ENCODE peak calls at places on chromosomes 11 and 22, in five cellular contexts. X, C, L, M and K are unnamed samples.

GRCh38 chr11:68354181-68354872 is 41.9 kb downstream of the LRP5 start:
- DNase-seq in X (peak; percentile 99), C (no peak), L (peak; percentile 97), M (no peak), K (peak; percentile 91)

GRCh38 chr11:65606876-65607613 is 7.0 kb downstream of the MAP3K11 start:
- DNase-seq in X (peak; percentile 97), C (peak; percentile 90), L (peak; percentile 99), M (no peak), K (peak; percentile 94)

GRCh38 chr11:12085371-12086251 is 24.8 kb upstream of the MICAL2 start:
- DNase-seq in X (peak; percentile 64), C (no peak), L (no peak), M (no peak), K (no peak)

GRCh38 chr11:102172127-102172848 is 62.0 kb downstream of the YAP1 start:
- DNase-seq in X (peak; percentile 69), C (no peak), L (no peak), M (no peak), K (no peak)

GRCh38 chr11:92449222-92449621 is 224.6 kb downstream of the FAT3 start:
- DNase-seq in X (no peak), C (no peak), L (no peak), M (no peak), K (no peak)

GRCh38 chr11:133078591-133079179 is 453.6 kb downstream of the OPCML start:
- DNase-seq in X (peak; percentile 22), C (no peak), L (no peak), M (no peak), K (no peak)

GRCh38 chr22:17675584-17675983 is 37.0 kb downstream of the BCL2L13 start:
- DNase-seq in X (no peak), C (no peak), L (no peak), M (no peak), K (no peak)

GRCh38 chr11:27423125-27423524 is 49.5 kb downstream of the LGR4 start:
- DNase-seq in X (peak; percentile 63), C (no peak), L (peak; percentile 75), M (no peak), K (no peak)

GRCh38 chr11:117796456-117797428 is at the start of gene DSCAML1:
- DNase-seq in X (no peak), C (no peak), L (no peak), M (no peak), K (no peak)

GRCh38 chr11:115990004-115990447 is 485.8 kb upstream of the CADM1 start:
- DNase-seq in X (no peak), C (peak; percentile 74), L (no peak), M (no peak), K (peak; percentile 55)

GRCh38 chr11:2109541-2110019 is 29.6 kb downstream of the IGF2 start:
- DNase-seq in X (no peak), C (no peak), L (no peak), M (no peak), K (peak; percentile 45)

GRCh38 chr11:47617417-47617809 is 23.2 kb upstream of the C1QTNF4 start:
- DNase-seq in X (peak; percentile 76), C (no peak), L (no peak), M (no peak), K (no peak)

GRCh38 chr11:36945384-36945783 is 347.3 kb upstream of the RAG2 start:
- DNase-seq in X (no peak), C (no peak), L (no peak), M (no peak), K (no peak)

GRCh38 chr22:46355369-46355995 is 20.0 kb downstream of the TRMU start:
- DNase-seq in X (peak; percentile 42), C (peak; percentile 86), L (no peak), M (peak; percentile 52), K (peak; percentile 74)

GRCh38 chr11:57303990-57304579 is 20.7 kb downstream of the TNKS1BP1 start:
- DNase-seq in X (peak; percentile 69), C (no peak), L (peak; percentile 67), M (no peak), K (no peak)

GRCh38 chr22:25201557-25202273 is 2.1 kb downstream of the CRYBB3 start:
- DNase-seq in X (no peak), C (no peak), L (no peak), M (no peak), K (no peak)

GRCh38 chr11:123509737-123510578 is 79.9 kb downstream of the GRAMD1B start:
- DNase-seq in X (peak; percentile 90), C (no peak), L (no peak), M (no peak), K (no peak)

GRCh38 chr11:120172921-120173705 is 35.2 kb upstream of the TRIM29 start:
- DNase-seq in X (no peak), C (peak; percentile 23), L (peak; percentile 56), M (no peak), K (no peak)

GRCh38 chr11:10628506-10629236 is 60.2 kb upstream of the LYVE1 start:
- DNase-seq in X (no peak), C (peak; percentile 92), L (peak; percentile 43), M (peak; percentile 4), K (no peak)

GRCh38 chr11:66327171-66328035 is 8.8 kb downstream of the RIN1 start:
- DNase-seq in X (peak; percentile 67), C (no peak), L (no peak), M (no peak), K (no peak)

GRCh38 chr11:104200688-104201087 is 36.7 kb upstream of the PDGFD start:
- DNase-seq in X (no peak), C (no peak), L (no peak), M (no peak), K (no peak)

GRCh38 chr11:104199041-104199440 is 35.1 kb upstream of the PDGFD start:
- DNase-seq in X (no peak), C (no peak), L (no peak), M (no peak), K (no peak)

GRCh38 chr11:104198576-104198975 is 34.6 kb upstream of the PDGFD start:
- DNase-seq in X (no peak), C (no peak), L (no peak), M (no peak), K (no peak)
- H3K27ac ChIP-seq in X (no peak overlapping the region), C (no peak overlapping the region), L (no peak overlapping the region), M (no peak overlapping the region), K (no peak overlapping the region)

DNA sequence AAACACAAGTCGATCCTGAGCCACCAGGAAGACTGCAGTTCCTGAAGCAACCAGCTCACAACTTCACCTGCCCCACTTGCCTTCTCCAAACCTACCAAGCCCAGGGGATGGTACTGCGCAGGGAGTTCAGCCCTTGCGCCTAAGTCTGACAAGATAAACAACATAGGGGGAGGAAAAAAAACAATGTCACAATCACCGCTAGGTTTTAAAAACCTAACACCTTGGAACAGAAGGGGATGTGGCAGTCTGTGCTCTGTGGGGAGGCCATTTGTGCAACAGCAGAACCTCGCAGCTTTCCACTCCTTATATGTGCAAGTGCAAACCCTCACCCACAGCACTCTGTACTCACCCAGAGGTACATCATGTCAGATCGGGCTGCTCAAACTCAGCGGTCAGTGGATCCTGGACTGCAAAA is 134.2 kb downstream of the RBFOX2 start:
- DNase-seq in X (no peak), C (no peak), L (peak; percentile 87), M (no peak), K (no peak)
- H3K4me1 ChIP-seq in X (peaks cover 20% of the 10 kb centered on the region), C (no peaks in the 10 kb centered on the region), L (peaks cover 48% of the 10 kb centered on the region), M (no peaks in the 10 kb centered on the region), K (peaks cover 15% of the 10 kb centered on the region)

GRCh38 chr11:114247070-114247789 is 49.0 kb upstream of the NNMT start:
- DNase-seq in X (no peak), C (no peak), L (no peak), M (no peak), K (no peak)

GRCh38 chr11:114250180-114250579 is 46.0 kb upstream of the NNMT start:
- DNase-seq in X (no peak), C (no peak), L (peak; percentile 74), M (no peak), K (no peak)

GRCh38 chr11:114243461-114244372 is 52.5 kb upstream of the NNMT start:
- DNase-seq in X (no peak), C (no peak), L (peak; percentile 81), M (no peak), K (no peak)

GRCh38 chr11:114244995-114245394 is 51.2 kb upstream of the NNMT start:
- DNase-seq in X (no peak), C (peak; percentile 64), L (no peak), M (no peak), K (no peak)

GRCh38 chr11:114246321-114247069 is 49.7 kb upstream of the NNMT start:
- DNase-seq in X (no peak), C (no peak), L (no peak), M (no peak), K (no peak)
- H3K36me3 ChIP-seq in X (no peaks in the 10 kb centered on the region), C (peaks cover 96% of the 10 kb centered on the region), L (peaks cover 90% of the 10 kb centered on the region), M (no peaks in the 10 kb centered on the region), K (peaks cover 96% of the 10 kb centered on the region)

GRCh38 chr11:125167954-125168821 is 3.6 kb downstream of the PKNOX2 start:
- DNase-seq in X (peak; percentile 93), C (no peak), L (no peak), M (no peak), K (no peak)
- H3K27ac ChIP-seq in X (peak overlapping the region; percentile 74), C (no peak overlapping the region), L (peak overlapping the region; percentile 86), M (no peak overlapping the region), K (peak overlapping the region; percentile 80)

DNA sequence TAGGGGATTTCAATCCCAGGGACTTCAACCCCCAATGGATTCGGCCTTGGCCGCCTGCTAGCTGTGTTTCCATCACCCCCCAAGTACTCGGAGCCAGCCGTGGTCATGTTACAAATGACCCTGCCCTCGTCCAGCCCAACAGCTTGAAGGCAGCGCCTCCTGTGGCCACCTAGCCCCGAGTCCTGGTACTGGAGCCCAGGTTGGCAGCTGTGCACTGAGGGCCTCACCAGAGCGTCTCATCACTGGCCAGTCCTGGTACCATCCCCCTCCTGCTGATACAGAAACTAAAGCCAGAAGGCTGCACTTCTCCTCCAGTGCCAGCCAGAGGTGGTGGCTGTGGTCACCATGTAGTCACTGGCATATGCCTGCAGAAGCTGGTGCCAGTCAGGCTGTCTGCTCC is 44.9 kb upstream of the FADD start:
- DNase-seq in X (peak; percentile 19), C (no peak), L (no peak), M (no peak), K (no peak)
- H3K4me1 ChIP-seq in X (no peaks in the 10 kb centered on the region), C (no peaks in the 10 kb centered on the region), L (no peaks in the 10 kb centered on the region), M (no peaks in the 10 kb centered on the region), K (no peaks in the 10 kb centered on the region)

DNA sequence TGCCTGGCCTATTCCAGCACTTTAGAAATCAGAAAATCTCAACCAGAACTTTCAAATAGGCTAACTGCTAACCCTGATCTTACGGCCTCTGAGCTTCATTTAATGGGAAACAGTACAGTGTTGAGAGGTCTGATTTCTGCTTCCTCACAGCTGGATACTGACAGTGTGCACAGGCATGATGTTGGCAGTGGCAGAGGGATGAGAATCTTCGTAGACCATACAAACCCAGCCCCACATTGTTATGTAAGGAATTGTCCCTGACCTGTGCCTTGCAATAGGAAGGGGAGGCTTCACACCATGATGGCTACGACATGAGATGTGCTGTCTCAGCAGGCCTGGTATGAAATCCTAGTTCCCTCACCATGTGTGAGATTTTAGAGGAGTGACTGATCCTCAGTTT is 49.0 kb downstream of the CD44 start:
- DNase-seq in X (no peak), C (no peak), L (no peak), M (no peak), K (no peak)
- H3K36me3 ChIP-seq in X (peaks cover 21% of the 10 kb centered on the region), C (peaks cover 100% of the 10 kb centered on the region), L (no peaks in the 10 kb centered on the region), M (peaks cover 64% of the 10 kb centered on the region), K (peaks cover 87% of the 10 kb centered on the region)